ENCODE peak calls at places on chromosomes 13 and 19, in nine cellular contexts. One of them, this sample, is unnamed.

GRCh38 chr19:19214892-19215291 is 3.1 kb downstream of the NCAN start:
- DNase-seq in psoas muscle: no peak
- DNase-seq in ovary: peak
- DNase-seq in neural progenitor cell: peak
- DNase-seq in heart right ventricle: peak
- DNase-seq in B cell: no peak
- DNase-seq in thoracic aorta: no peak
- DNase-seq in upper lobe of right lung: no peak
- DNase-seq in retinal pigment epithelial cell: no peak
- DNase-seq in this sample: peak

GRCh38 chr19:20453424-20453938 is 112.1 kb downstream of the ZNF737 start:
- DNase-seq in B cell: no peak
- DNase-seq in ovary: no peak
- DNase-seq in thoracic aorta: no peak
- DNase-seq in upper lobe of right lung: no peak
- DNase-seq in retinal pigment epithelial cell: no peak
- DNase-seq in heart right ventricle: no peak
- DNase-seq in psoas muscle: no peak
- DNase-seq in neural progenitor cell: no peak
- DNase-seq in this sample: no peak

GRCh38 chr19:42282036-42282762 is 13.1 kb downstream of the CIC start:
- DNase-seq in heart right ventricle: peak
- DNase-seq in ovary: peak
- DNase-seq in retinal pigment epithelial cell: no peak
- DNase-seq in B cell: no peak
- DNase-seq in thoracic aorta: no peak
- DNase-seq in psoas muscle: no peak
- DNase-seq in neural progenitor cell: peak
- DNase-seq in upper lobe of right lung: no peak
- DNase-seq in this sample: no peak

GRCh38 chr19:10289836-10290438 is at the start of gene ICAM5:
- DNase-seq in retinal pigment epithelial cell: no peak
- DNase-seq in B cell: peak
- DNase-seq in ovary: peak
- DNase-seq in heart right ventricle: no peak
- DNase-seq in psoas muscle: no peak
- DNase-seq in upper lobe of right lung: no peak
- DNase-seq in neural progenitor cell: no peak
- DNase-seq in thoracic aorta: no peak
- DNase-seq in this sample: no peak

GRCh38 chr13:111230385-111230930 is 90.0 kb upstream of the TEX29 start:
- DNase-seq in B cell: no peak
- DNase-seq in ovary: no peak
- DNase-seq in heart right ventricle: no peak
- DNase-seq in neural progenitor cell: no peak
- DNase-seq in thoracic aorta: no peak
- DNase-seq in upper lobe of right lung: no peak
- DNase-seq in retinal pigment epithelial cell: no peak
- DNase-seq in psoas muscle: no peak
- DNase-seq in this sample: no peak

GRCh38 chr19:53808710-53809125 is 15.4 kb downstream of the NLRP12 start:
- DNase-seq in retinal pigment epithelial cell: no peak
- DNase-seq in psoas muscle: no peak
- DNase-seq in upper lobe of right lung: no peak
- DNase-seq in B cell: no peak
- DNase-seq in neural progenitor cell: peak
- DNase-seq in ovary: no peak
- DNase-seq in thoracic aorta: no peak
- DNase-seq in heart right ventricle: no peak
- DNase-seq in this sample: no peak

GRCh38 chr13:99275093-99275469 is 16.9 kb upstream of the GPR18 start:
- DNase-seq in upper lobe of right lung: no peak
- DNase-seq in psoas muscle: no peak
- DNase-seq in ovary: no peak
- DNase-seq in thoracic aorta: no peak
- DNase-seq in neural progenitor cell: no peak
- DNase-seq in heart right ventricle: no peak
- DNase-seq in retinal pigment epithelial cell: no peak
- DNase-seq in B cell: no peak
- DNase-seq in this sample: no peak

GRCh38 chr13:106118996-106119395 is 416.5 kb downstream of the EFNB2 start:
- DNase-seq in neural progenitor cell: no peak
- DNase-seq in ovary: no peak
- DNase-seq in B cell: no peak
- DNase-seq in psoas muscle: no peak
- DNase-seq in thoracic aorta: no peak
- DNase-seq in heart right ventricle: no peak
- DNase-seq in upper lobe of right lung: no peak
- DNase-seq in retinal pigment epithelial cell: no peak
- DNase-seq in this sample: no peak

GRCh38 chr13:58682616-58683015 is 1051.1 kb downstream of the PCDH17 start:
- DNase-seq in thoracic aorta: no peak
- DNase-seq in retinal pigment epithelial cell: no peak
- DNase-seq in upper lobe of right lung: no peak
- DNase-seq in heart right ventricle: no peak
- DNase-seq in neural progenitor cell: no peak
- DNase-seq in psoas muscle: no peak
- DNase-seq in B cell: no peak
- DNase-seq in ovary: no peak
- DNase-seq in this sample: no peak

GRCh38 chr13:91020635-91021034 is 326.9 kb upstream of the MIR17HG start:
- DNase-seq in upper lobe of right lung: no peak
- DNase-seq in psoas muscle: no peak
- DNase-seq in neural progenitor cell: no peak
- DNase-seq in ovary: no peak
- DNase-seq in heart right ventricle: no peak
- DNase-seq in retinal pigment epithelial cell: no peak
- DNase-seq in thoracic aorta: no peak
- DNase-seq in B cell: no peak
- DNase-seq in this sample: no peak

GRCh38 chr13:75359266-75359665 is 122.7 kb downstream of the TBC1D4 start:
- DNase-seq in ovary: no peak
- DNase-seq in thoracic aorta: no peak
- DNase-seq in neural progenitor cell: peak
- DNase-seq in psoas muscle: no peak
- DNase-seq in B cell: no peak
- DNase-seq in upper lobe of right lung: no peak
- DNase-seq in heart right ventricle: no peak
- DNase-seq in retinal pigment epithelial cell: peak
- DNase-seq in this sample: no peak

GRCh38 chr19:16076154-16076957 is at the start of gene TPM4:
- DNase-seq in thoracic aorta: peak
- DNase-seq in upper lobe of right lung: peak
- DNase-seq in psoas muscle: peak
- DNase-seq in B cell: peak
- DNase-seq in retinal pigment epithelial cell: no peak
- DNase-seq in neural progenitor cell: peak
- DNase-seq in ovary: peak
- DNase-seq in heart right ventricle: peak
- DNase-seq in this sample: peak

GRCh38 chr13:53001444-53001843 is 27.2 kb upstream of the OLFM4 start:
- DNase-seq in upper lobe of right lung: no peak
- DNase-seq in ovary: no peak
- DNase-seq in thoracic aorta: no peak
- DNase-seq in B cell: no peak
- DNase-seq in retinal pigment epithelial cell: no peak
- DNase-seq in neural progenitor cell: no peak
- DNase-seq in psoas muscle: no peak
- DNase-seq in heart right ventricle: no peak
- DNase-seq in this sample: no peak

GRCh38 chr19:588093-588742 is 1.5 kb upstream of the HCN2 start:
- DNase-seq in ovary: peak
- DNase-seq in psoas muscle: peak
- DNase-seq in heart right ventricle: peak
- DNase-seq in retinal pigment epithelial cell: no peak
- DNase-seq in neural progenitor cell: peak
- DNase-seq in upper lobe of right lung: peak
- DNase-seq in thoracic aorta: no peak
- DNase-seq in B cell: peak
- DNase-seq in this sample: peak
- TF ChIP-seq CTCF in ovary: no peak
- TF ChIP-seq CTCF in psoas muscle: no peak
- TF ChIP-seq CTCF in heart right ventricle: peak
- TF ChIP-seq CTCF in retinal pigment epithelial cell: peak
- TF ChIP-seq CTCF in neural progenitor cell: peak
- TF ChIP-seq CTCF in upper lobe of right lung: peak
- TF ChIP-seq CTCF in thoracic aorta: no peak
- TF ChIP-seq CTCF in B cell: peak
- TF ChIP-seq CTCF in this sample: peak

DNA sequence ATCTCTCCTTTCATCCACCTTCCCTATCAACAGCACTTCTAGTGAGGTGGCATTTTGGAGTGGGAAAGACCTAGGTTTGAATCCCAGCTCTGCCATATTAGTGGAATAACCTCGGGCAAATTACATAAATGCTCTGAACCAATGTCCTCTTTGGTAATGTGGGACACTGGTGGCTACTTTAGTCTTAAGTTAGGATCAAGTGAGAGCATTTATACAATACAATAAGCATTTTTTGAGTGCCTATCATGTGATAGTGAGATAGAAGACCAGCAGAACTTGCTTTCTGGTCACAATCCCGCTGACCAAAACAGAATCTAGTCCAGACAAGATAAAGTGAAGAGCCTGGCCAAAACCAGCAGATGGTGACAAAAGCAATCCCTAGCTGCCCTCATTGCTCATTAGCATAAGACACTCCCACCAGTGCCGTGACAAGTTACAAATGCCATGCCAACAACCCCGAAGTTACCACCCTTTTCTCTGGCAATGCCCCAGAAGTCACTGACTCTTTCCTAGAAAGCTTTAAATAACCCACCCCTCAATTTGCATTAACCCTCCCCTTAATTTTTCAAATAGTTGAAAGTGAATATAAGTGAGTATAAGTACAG is 28.8 kb upstream of the KPNA3 start:
- DNase-seq in ovary: no peak
- DNase-seq in retinal pigment epithelial cell: no peak
- DNase-seq in neural progenitor cell: no peak
- DNase-seq in heart right ventricle: no peak
- DNase-seq in thoracic aorta: no peak
- DNase-seq in B cell: no peak
- DNase-seq in psoas muscle: no peak
- DNase-seq in upper lobe of right lung: no peak
- DNase-seq in this sample: no peak
- TF ChIP-seq CTCF in ovary: no peak
- TF ChIP-seq CTCF in retinal pigment epithelial cell: no peak
- TF ChIP-seq CTCF in neural progenitor cell: no peak
- TF ChIP-seq CTCF in heart right ventricle: no peak
- TF ChIP-seq CTCF in thoracic aorta: no peak
- TF ChIP-seq CTCF in B cell: no peak
- TF ChIP-seq CTCF in psoas muscle: no peak
- TF ChIP-seq CTCF in upper lobe of right lung: no peak
- TF ChIP-seq CTCF in this sample: no peak

GRCh38 chr13:50990540-50991506 is 81.2 kb downstream of the RNASEH2B start:
- DNase-seq in ovary: peak
- DNase-seq in thoracic aorta: no peak
- DNase-seq in retinal pigment epithelial cell: peak
- DNase-seq in B cell: no peak
- DNase-seq in heart right ventricle: peak
- DNase-seq in neural progenitor cell: peak
- DNase-seq in psoas muscle: peak
- DNase-seq in upper lobe of right lung: no peak
- DNase-seq in this sample: no peak

GRCh38 chr13:50990050-50990449 is 80.5 kb downstream of the RNASEH2B start:
- DNase-seq in retinal pigment epithelial cell: no peak
- DNase-seq in ovary: no peak
- DNase-seq in neural progenitor cell: no peak
- DNase-seq in psoas muscle: no peak
- DNase-seq in heart right ventricle: no peak
- DNase-seq in thoracic aorta: no peak
- DNase-seq in upper lobe of right lung: no peak
- DNase-seq in B cell: no peak
- DNase-seq in this sample: no peak

GRCh38 chr13:50993371-50993770 is 83.8 kb downstream of the RNASEH2B start:
- DNase-seq in retinal pigment epithelial cell: no peak
- DNase-seq in psoas muscle: no peak
- DNase-seq in B cell: no peak
- DNase-seq in thoracic aorta: no peak
- DNase-seq in neural progenitor cell: no peak
- DNase-seq in heart right ventricle: no peak
- DNase-seq in upper lobe of right lung: no peak
- DNase-seq in ovary: no peak
- DNase-seq in this sample: no peak

GRCh38 chr13:50991624-50992610 is 82.3 kb downstream of the RNASEH2B start:
- DNase-seq in upper lobe of right lung: no peak
- DNase-seq in B cell: peak
- DNase-seq in neural progenitor cell: no peak
- DNase-seq in heart right ventricle: no peak
- DNase-seq in retinal pigment epithelial cell: no peak
- DNase-seq in ovary: no peak
- DNase-seq in psoas muscle: no peak
- DNase-seq in thoracic aorta: no peak
- DNase-seq in this sample: peak

DNA sequence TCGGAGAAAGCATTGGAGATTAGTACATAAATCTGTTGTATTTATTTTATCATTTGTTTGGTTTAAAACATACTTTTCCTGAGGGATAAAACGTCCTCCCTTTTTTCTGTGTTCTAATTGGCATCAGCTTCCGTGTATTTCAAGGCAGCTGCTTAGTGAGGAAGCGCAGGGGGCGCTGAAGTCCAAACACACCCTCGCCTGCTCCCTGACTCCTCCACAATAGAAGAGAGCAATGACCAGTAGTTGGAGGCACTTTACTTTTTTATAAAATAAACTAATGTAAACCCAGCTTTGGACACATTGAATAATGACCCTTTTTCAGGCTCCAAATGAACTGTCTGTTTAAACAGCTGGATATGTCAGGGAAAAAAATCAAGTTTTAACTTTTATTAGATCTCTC is 79.9 kb downstream of the RNASEH2B start:
- DNase-seq in psoas muscle: peak
- DNase-seq in retinal pigment epithelial cell: no peak
- DNase-seq in heart right ventricle: no peak
- DNase-seq in thoracic aorta: no peak
- DNase-seq in upper lobe of right lung: no peak
- DNase-seq in ovary: peak
- DNase-seq in neural progenitor cell: peak
- DNase-seq in B cell: no peak
- DNase-seq in this sample: no peak
- TF ChIP-seq CTCF in psoas muscle: no peak
- TF ChIP-seq CTCF in retinal pigment epithelial cell: peak
- TF ChIP-seq CTCF in heart right ventricle: peak
- TF ChIP-seq CTCF in thoracic aorta: no peak
- TF ChIP-seq CTCF in upper lobe of right lung: peak
- TF ChIP-seq CTCF in ovary: no peak
- TF ChIP-seq CTCF in neural progenitor cell: peak
- TF ChIP-seq CTCF in B cell: no peak
- TF ChIP-seq CTCF in this sample: no peak

DNA sequence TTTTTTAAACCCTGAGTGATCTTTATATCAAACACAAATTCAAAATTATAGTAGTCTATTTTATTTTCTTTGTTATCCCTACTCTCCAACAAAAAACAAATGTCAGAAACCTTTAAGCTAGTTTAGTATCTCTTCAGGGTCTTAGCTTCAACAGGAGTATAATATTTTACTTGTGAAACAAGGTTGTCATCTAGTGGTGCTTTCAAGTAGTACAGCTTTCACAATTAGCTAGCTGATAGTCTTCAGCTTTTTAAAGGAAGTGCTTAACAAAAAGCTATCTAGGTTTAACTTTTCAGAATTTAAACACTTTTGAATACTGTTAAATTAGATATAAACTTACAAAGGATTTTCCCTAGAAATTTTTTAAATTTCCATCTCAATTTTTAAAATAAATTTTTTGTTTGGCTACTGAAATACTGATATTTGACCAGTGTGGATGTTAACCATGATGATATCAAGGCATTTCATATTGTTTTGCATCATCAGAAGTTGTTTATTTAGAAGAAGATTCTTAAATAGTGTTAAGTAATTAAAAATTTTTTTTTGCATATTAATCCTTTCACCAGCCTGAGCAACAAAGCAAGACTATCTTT is 34.2 kb downstream of the TDRD3 start:
- DNase-seq in heart right ventricle: no peak
- DNase-seq in psoas muscle: no peak
- DNase-seq in retinal pigment epithelial cell: peak
- DNase-seq in neural progenitor cell: peak
- DNase-seq in thoracic aorta: no peak
- DNase-seq in B cell: peak
- DNase-seq in ovary: no peak
- DNase-seq in upper lobe of right lung: no peak
- DNase-seq in this sample: no peak
- TF ChIP-seq CTCF in heart right ventricle: peak
- TF ChIP-seq CTCF in psoas muscle: peak
- TF ChIP-seq CTCF in retinal pigment epithelial cell: peak
- TF ChIP-seq CTCF in neural progenitor cell: peak
- TF ChIP-seq CTCF in thoracic aorta: peak
- TF ChIP-seq CTCF in B cell: peak
- TF ChIP-seq CTCF in ovary: peak
- TF ChIP-seq CTCF in upper lobe of right lung: peak
- TF ChIP-seq CTCF in this sample: peak